ENCODE peak calls at places on chromosomes 11 and 22, in eight cellular contexts. P is NCI-H1105 treated with DMSO at 0.1 percent for 48 hours; W is HEK293T; M is activated CD4-positive, alpha-beta T cell treated with anti-CD3 and anti-CD28 coated beads, Interleukin-2, amount 50 U/mL, for 24 hours; B is GM04504; G is dermis blood vessel endothelial cell; E is brain microvascular endothelial cell; C is fibroblast of lung. Q is an unnamed sample.

GRCh38 chr11:64206457-64207246 is at the start of gene FERMT3:
- DNase-seq in P (no peak), W (no peak), M (no peak), B (no peak), G (peak; percentile 33), E (no peak), C (no peak), Q (no peak)

GRCh38 chr22:44288951-44289350 is 23.8 kb downstream of the SHISAL1 start:
- DNase-seq in P (no peak), W (no peak), M (no peak), B (no peak), G (no peak), E (no peak), C (no peak), Q (no peak)

GRCh38 chr11:34275486-34275885 is 82.3 kb downstream of the ABTB2 start:
- DNase-seq in P (no peak), W (no peak), M (no peak), B (no peak), G (no peak), E (no peak), C (no peak), Q (no peak)

GRCh38 chr11:27291302-27291889 is 71.6 kb downstream of the CCDC34 start:
- DNase-seq in P (no peak), W (no peak), M (no peak), B (no peak), G (peak; percentile 29), E (no peak), C (no peak), Q (no peak)

GRCh38 chr11:36500315-36500721 is 9.8 kb downstream of the TRAF6 start:
- DNase-seq in P (no peak), W (peak; percentile 19), M (no peak), B (peak; percentile 69), G (peak; percentile 84), E (peak; percentile 94), C (peak; percentile 89), Q (peak; percentile 37)

GRCh38 chr11:95140397-95141030 is 50.9 kb downstream of the ENDOD1 start:
- DNase-seq in P (no peak), W (no peak), M (no peak), B (no peak), G (no peak), E (peak; percentile 87), C (no peak), Q (no peak)

GRCh38 chr11:36253238-36253637 is 36.0 kb downstream of the COMMD9 start:
- DNase-seq in P (no peak), W (no peak), M (no peak), B (no peak), G (no peak), E (no peak), C (peak; percentile 40), Q (no peak)

GRCh38 chr11:125941606-125942275 is 4.1 kb upstream of the VSIG10L2 start:
- DNase-seq in P (peak; percentile 94), W (peak; percentile 72), M (no peak), B (no peak), G (peak; percentile 67), E (no peak), C (peak; percentile 29), Q (no peak)

GRCh38 chr11:13033760-13034533 is 24.8 kb downstream of the RASSF10 start:
- DNase-seq in P (no peak), W (no peak), M (no peak), B (no peak), G (no peak), E (no peak), C (no peak), Q (no peak)

GRCh38 chr22:35893698-35894097 is 134.9 kb downstream of the RBFOX2 start:
- DNase-seq in P (no peak), W (no peak), M (no peak), B (no peak), G (peak; percentile 28), E (no peak), C (peak; percentile 90), Q (no peak)

GRCh38 chr22:21020802-21021429 is 6.0 kb downstream of the P2RX6 start:
- DNase-seq in P (peak; percentile 9), W (peak; percentile 73), M (no peak), B (no peak), G (peak; percentile 12), E (no peak), C (no peak), Q (no peak)

GRCh38 chr11:33610903-33611302 is 89.7 kb downstream of the C11orf91 start:
- DNase-seq in P (no peak), W (no peak), M (no peak), B (no peak), G (no peak), E (no peak), C (no peak), Q (no peak)

GRCh38 chr22:38435010-38435409 is 20.0 kb downstream of the KCNJ4 start:
- DNase-seq in P (no peak), W (peak; percentile 80), M (no peak), B (no peak), G (no peak), E (no peak), C (no peak), Q (no peak)

GRCh38 chr11:1733009-1733715 is 17.2 kb downstream of the IFITM10 start:
- DNase-seq in P (no peak), W (no peak), M (no peak), B (no peak), G (no peak), E (no peak), C (no peak), Q (no peak)

GRCh38 chr22:47615051-47615450 is 852.6 kb downstream of the TBC1D22A start:
- DNase-seq in P (no peak), W (no peak), M (no peak), B (no peak), G (no peak), E (no peak), C (no peak), Q (no peak)

GRCh38 chr22:32699686-32700085 is 101.8 kb upstream of the TIMP3 start:
- DNase-seq in P (no peak), W (no peak), M (no peak), B (no peak), G (no peak), E (no peak), C (no peak), Q (no peak)

GRCh38 chr22:28029201-28029948 is 110.3 kb upstream of the PITPNB start:
- DNase-seq in P (peak; percentile 95), W (no peak), M (no peak), B (no peak), G (peak; percentile 99), E (peak; percentile 27), C (peak; percentile 65), Q (no peak)

GRCh38 chr11:95517453-95517852 is 272.1 kb downstream of the FAM76B start:
- DNase-seq in P (no peak), W (no peak), M (no peak), B (no peak), G (no peak), E (no peak), C (peak; percentile 53), Q (no peak)

GRCh38 chr11:66509131-66509561 is 1.3 kb upstream of the BBS1 start:
- DNase-seq in P (no peak), W (no peak), M (no peak), B (no peak), G (no peak), E (no peak), C (no peak), Q (no peak)

GRCh38 chr11:114311946-114312345 is 15.7 kb downstream of the NNMT start:
- DNase-seq in P (no peak), W (no peak), M (no peak), B (no peak), G (no peak), E (no peak), C (no peak), Q (no peak)

GRCh38 chr11:86515297-86516094 is 140.8 kb downstream of the CCDC81 start:
- DNase-seq in P (no peak), W (peak; percentile 17), M (no peak), B (peak; percentile 86), G (peak; percentile 97), E (peak; percentile 46), C (peak; percentile 74), Q (no peak)

GRCh38 chr11:8267280-8267679 is 3.6 kb upstream of the LMO1 start:
- DNase-seq in P (no peak), W (no peak), M (no peak), B (no peak), G (no peak), E (no peak), C (no peak), Q (no peak)

GRCh38 chr11:12854297-12854661 is 154.8 kb upstream of the RASSF10 start:
- DNase-seq in P (no peak), W (no peak), M (no peak), B (no peak), G (no peak), E (no peak), C (no peak), Q (no peak)

GRCh38 chr11:60718524-60719316 is 5.8 kb upstream of the MS4A18 start:
- DNase-seq in P (no peak), W (no peak), M (no peak), B (no peak), G (no peak), E (no peak), C (no peak), Q (no peak)

GRCh38 chr11:10519630-10520029 is 21.4 kb downstream of the RNF141 start:
- DNase-seq in P (no peak), W (no peak), M (no peak), B (no peak), G (no peak), E (no peak), C (no peak), Q (no peak)

GRCh38 chr11:34405079-34405858 is 33.5 kb upstream of the CAT start:
- DNase-seq in P (no peak), W (no peak), M (no peak), B (no peak), G (peak; percentile 11), E (peak; percentile 12), C (peak; percentile 45), Q (no peak)

GRCh38 chr22:37740455-37741311 is 43.8 kb downstream of the TRIOBP start:
- DNase-seq in P (no peak), W (no peak), M (no peak), B (no peak), G (no peak), E (no peak), C (no peak), Q (no peak)

GRCh38 chr11:66888282-66888681 is 31.4 kb downstream of the LRFN4 start:
- DNase-seq in P (no peak), W (no peak), M (no peak), B (no peak), G (no peak), E (no peak), C (no peak), Q (no peak)

GRCh38 chr11:106920899-106921504 is 97.3 kb downstream of the GUCY1A2 start:
- DNase-seq in P (no peak), W (no peak), M (no peak), B (no peak), G (no peak), E (no peak), C (peak; percentile 5), Q (no peak)

GRCh38 chr22:45458532-45458931 is 44.2 kb upstream of the FBLN1 start:
- DNase-seq in P (no peak), W (no peak), M (no peak), B (no peak), G (no peak), E (no peak), C (no peak), Q (no peak)

GRCh38 chr11:82675838-82676237 is 57.8 kb downstream of the FAM181B start:
- DNase-seq in P (no peak), W (no peak), M (no peak), B (no peak), G (no peak), E (no peak), C (no peak), Q (no peak)

Q was measured in brain pericyte.